ENCODE peak calls at places on chromosomes 7 and 10, in five cellular contexts. One of them, this sample, is unnamed.

GRCh38 chr7:135206887-135207738 is 4.2 kb downstream of the WDR91 start:
- DNase-seq in NCI-H1105: no peak
- DNase-seq in colonic mucosa: no peak
- DNase-seq in cardiac fibroblast: no peak
- DNase-seq in central memory CD4-positive, alpha-beta T cell: no peak
- DNase-seq in this sample: no peak

GRCh38 chr7:67440321-67440720 is 443.7 kb downstream of the TYW1 start:
- DNase-seq in NCI-H1105: no peak
- DNase-seq in colonic mucosa: no peak
- DNase-seq in cardiac fibroblast: no peak
- DNase-seq in central memory CD4-positive, alpha-beta T cell: no peak
- DNase-seq in this sample: no peak

GRCh38 chr7:29480934-29481625 is 82.6 kb upstream of the PRR15 start:
- DNase-seq in NCI-H1105: no peak
- DNase-seq in colonic mucosa: no peak
- DNase-seq in cardiac fibroblast: no peak
- DNase-seq in central memory CD4-positive, alpha-beta T cell: no peak
- DNase-seq in this sample: no peak

GRCh38 chr10:42960491-42961155 is 116.2 kb upstream of the RET start:
- DNase-seq in NCI-H1105: no peak
- DNase-seq in colonic mucosa: peak
- DNase-seq in cardiac fibroblast: peak
- DNase-seq in central memory CD4-positive, alpha-beta T cell: no peak
- DNase-seq in this sample: no peak

GRCh38 chr7:92691578-92691977 is 101.4 kb upstream of the FAM133B start:
- DNase-seq in NCI-H1105: peak
- DNase-seq in colonic mucosa: peak
- DNase-seq in cardiac fibroblast: peak
- DNase-seq in central memory CD4-positive, alpha-beta T cell: peak
- DNase-seq in this sample: peak

GRCh38 chr7:100088621-100089457 is at the start of gene COPS6:
- DNase-seq in NCI-H1105: peak
- DNase-seq in colonic mucosa: peak
- DNase-seq in cardiac fibroblast: peak
- DNase-seq in central memory CD4-positive, alpha-beta T cell: peak
- DNase-seq in this sample: peak

GRCh38 chr10:116272497-116273221 is at the start of gene GFRA1:
- DNase-seq in NCI-H1105: no peak
- DNase-seq in colonic mucosa: no peak
- DNase-seq in cardiac fibroblast: no peak
- DNase-seq in central memory CD4-positive, alpha-beta T cell: no peak
- DNase-seq in this sample: no peak

GRCh38 chr7:44307301-44307900 is 18.0 kb downstream of the CAMK2B start:
- DNase-seq in NCI-H1105: peak
- DNase-seq in colonic mucosa: peak
- DNase-seq in cardiac fibroblast: peak
- DNase-seq in central memory CD4-positive, alpha-beta T cell: no peak
- DNase-seq in this sample: peak

GRCh38 chr10:100100651-100101525 is 19.2 kb upstream of the CPN1 start:
- DNase-seq in NCI-H1105: no peak
- DNase-seq in colonic mucosa: no peak
- DNase-seq in cardiac fibroblast: peak
- DNase-seq in central memory CD4-positive, alpha-beta T cell: no peak
- DNase-seq in this sample: no peak

GRCh38 chr10:30736685-30737232 is 107.2 kb upstream of the LYZL2 start:
- DNase-seq in NCI-H1105: no peak
- DNase-seq in colonic mucosa: no peak
- DNase-seq in cardiac fibroblast: peak
- DNase-seq in central memory CD4-positive, alpha-beta T cell: no peak
- DNase-seq in this sample: no peak

GRCh38 chr7:149780636-149781419 is 7.4 kb upstream of the ZNF467 start:
- DNase-seq in NCI-H1105: no peak
- DNase-seq in colonic mucosa: no peak
- DNase-seq in cardiac fibroblast: no peak
- DNase-seq in central memory CD4-positive, alpha-beta T cell: no peak
- DNase-seq in this sample: no peak

GRCh38 chr10:1938317-1938716 is 201.0 kb upstream of the ADARB2 start:
- DNase-seq in NCI-H1105: no peak
- DNase-seq in colonic mucosa: no peak
- DNase-seq in cardiac fibroblast: no peak
- DNase-seq in central memory CD4-positive, alpha-beta T cell: peak
- DNase-seq in this sample: no peak

GRCh38 chr7:130875265-130875741 is 141.3 kb upstream of the KLF14 start:
- DNase-seq in NCI-H1105: peak
- DNase-seq in colonic mucosa: peak
- DNase-seq in cardiac fibroblast: peak
- DNase-seq in central memory CD4-positive, alpha-beta T cell: peak
- DNase-seq in this sample: peak

GRCh38 chr10:74177140-74177677 is 26.2 kb downstream of the ADK start:
- DNase-seq in NCI-H1105: no peak
- DNase-seq in colonic mucosa: peak
- DNase-seq in cardiac fibroblast: peak
- DNase-seq in central memory CD4-positive, alpha-beta T cell: no peak
- DNase-seq in this sample: no peak

GRCh38 chr10:74593470-74593869 is 232.9 kb upstream of the KAT6B start:
- DNase-seq in NCI-H1105: no peak
- DNase-seq in colonic mucosa: no peak
- DNase-seq in cardiac fibroblast: peak
- DNase-seq in central memory CD4-positive, alpha-beta T cell: no peak
- DNase-seq in this sample: no peak

GRCh38 chr7:29424295-29424983 is 139.2 kb upstream of the PRR15 start:
- DNase-seq in NCI-H1105: no peak
- DNase-seq in colonic mucosa: no peak
- DNase-seq in cardiac fibroblast: no peak
- DNase-seq in central memory CD4-positive, alpha-beta T cell: no peak
- DNase-seq in this sample: no peak

GRCh38 chr10:26445411-26446031 is 7.4 kb downstream of the APBB1IP start:
- DNase-seq in NCI-H1105: no peak
- DNase-seq in colonic mucosa: no peak
- DNase-seq in cardiac fibroblast: no peak
- DNase-seq in central memory CD4-positive, alpha-beta T cell: no peak
- DNase-seq in this sample: no peak

GRCh38 chr10:114393482-114393881 is 10.8 kb downstream of the AFAP1L2 start:
- DNase-seq in NCI-H1105: no peak
- DNase-seq in colonic mucosa: no peak
- DNase-seq in cardiac fibroblast: peak
- DNase-seq in central memory CD4-positive, alpha-beta T cell: no peak
- DNase-seq in this sample: no peak

GRCh38 chr7:100607111-100607510 is 4.9 kb downstream of the PCOLCE start:
- DNase-seq in NCI-H1105: no peak
- DNase-seq in colonic mucosa: no peak
- DNase-seq in cardiac fibroblast: peak
- DNase-seq in central memory CD4-positive, alpha-beta T cell: no peak
- DNase-seq in this sample: no peak